ENCODE peak calls at places on chromosomes 5 and 9, in nine cellular contexts. R, G, E, D, I, Q, T, A and U are unnamed samples.

GRCh38 chr5:137867664-137868063 is at the start of gene MYOT:
- DNase-seq in R (no peak), D (no peak), Q (no peak), I (no peak), G (no peak), A (no peak), T (no peak), E (no peak), U (no peak)

GRCh38 chr5:30355675-30356074 is 837.8 kb upstream of the CDH6 start:
- DNase-seq in Q (no peak), E (no peak), G (no peak), T (no peak), A (no peak), R (no peak), D (no peak), I (no peak), U (no peak)

GRCh38 chr5:137778772-137779564 is 24.8 kb upstream of the HNRNPA0 start:
- DNase-seq in T (peak), G (no peak), I (no peak), R (no peak), Q (no peak), E (no peak), D (no peak), A (no peak), U (peak)

GRCh38 chr9:133487331-133487725 is 8.4 kb upstream of the SLC2A6 start:
- DNase-seq in A (no peak), T (no peak), G (no peak), Q (no peak), D (no peak), R (no peak), E (no peak), I (no peak), U (no peak)

GRCh38 chr5:4630031-4630430 is 510.1 kb upstream of the ADAMTS16 start:
- DNase-seq in G (peak), Q (no peak), D (no peak), A (no peak), E (no peak), I (no peak), R (no peak), T (no peak), U (no peak)

GRCh38 chr5:136191304-136192014 is 1.5 kb downstream of the SMIM32 start:
- DNase-seq in D (peak), G (no peak), R (peak), T (peak), A (no peak), Q (peak), E (peak), I (no peak), U (peak)

GRCh38 chr9:107805198-107805597 is 315.6 kb upstream of the KLF4 start:
- DNase-seq in D (no peak), A (no peak), T (peak), Q (no peak), I (no peak), G (no peak), E (no peak), R (no peak), U (no peak)

GRCh38 chr9:84394036-84394435 is 53.5 kb upstream of the SLC28A3 start:
- DNase-seq in E (no peak), R (no peak), D (no peak), T (no peak), Q (no peak), I (no peak), G (no peak), A (no peak), U (no peak)

GRCh38 chr9:101235105-101235866 is 149.5 kb downstream of the BAAT start:
- DNase-seq in R (no peak), A (no peak), I (no peak), Q (no peak), T (peak), D (peak), E (no peak), G (no peak), U (peak)

GRCh38 chr5:14591548-14591947 is 10.0 kb downstream of the OTULINL start:
- DNase-seq in G (no peak), T (no peak), A (no peak), I (no peak), D (no peak), E (no peak), Q (no peak), R (no peak), U (no peak)

GRCh38 chr5:67537439-67538342 is 341.1 kb upstream of the CD180 start:
- DNase-seq in E (no peak), T (peak), Q (no peak), I (no peak), A (no peak), D (no peak), R (no peak), G (no peak), U (peak)

GRCh38 chr5:66519626-66520025 is 76.6 kb upstream of the MAST4 start:
- DNase-seq in T (no peak), A (no peak), Q (no peak), D (no peak), G (no peak), E (no peak), R (no peak), I (no peak), U (no peak)

GRCh38 chr9:111937781-111938426 is 41.3 kb downstream of the UGCG start:
- DNase-seq in R (peak), I (peak), A (no peak), Q (no peak), E (no peak), T (peak), G (peak), D (no peak), U (peak)

GRCh38 chr5:18968966-18969365 is 1019.0 kb downstream of the CDH18 start:
- DNase-seq in Q (no peak), G (no peak), R (no peak), A (no peak), I (no peak), E (no peak), D (no peak), T (no peak), U (no peak)

GRCh38 chr5:134101686-134102439 is 12.6 kb upstream of the TCF7 start:
- DNase-seq in Q (peak), T (no peak), D (peak), A (no peak), G (peak), I (peak), R (peak), E (peak), U (no peak)

GRCh38 chr9:15373201-15373530 is 49.5 kb upstream of the SNAPC3 start:
- DNase-seq in E (no peak), A (no peak), R (no peak), G (no peak), Q (no peak), I (no peak), T (peak), D (no peak), U (peak)

GRCh38 chr5:55333811-55334210 is 26.0 kb downstream of the MTREX start:
- DNase-seq in Q (no peak), T (no peak), R (no peak), A (no peak), E (no peak), D (no peak), G (no peak), I (no peak), U (no peak)

GRCh38 chr5:134784946-134785620 is 26.5 kb downstream of the DDX46 start:
- DNase-seq in E (no peak), Q (no peak), G (no peak), D (no peak), I (no peak), A (no peak), R (no peak), T (peak), U (peak)

GRCh38 chr9:126316085-126316655 is 10.5 kb upstream of the MVB12B start:
- DNase-seq in E (no peak), R (no peak), Q (no peak), T (no peak), G (no peak), A (no peak), D (no peak), I (no peak), U (no peak)

GRCh38 chr9:126318858-126319257 is 7.8 kb upstream of the MVB12B start:
- DNase-seq in D (no peak), Q (no peak), I (no peak), T (no peak), R (no peak), G (no peak), E (no peak), A (no peak), U (no peak)

GRCh38 chr9:126320158-126320922 is 6.3 kb upstream of the MVB12B start:
- DNase-seq in I (no peak), A (no peak), R (no peak), Q (no peak), D (no peak), E (no peak), T (no peak), G (no peak), U (peak)

GRCh38 chr9:126319651-126320050 is 7.0 kb upstream of the MVB12B start:
- DNase-seq in T (no peak), G (no peak), A (no peak), I (no peak), R (no peak), Q (no peak), D (no peak), E (no peak), U (no peak)

GRCh38 chr9:126317513-126317912 is 9.1 kb upstream of the MVB12B start:
- DNase-seq in T (no peak), A (no peak), G (peak), I (no peak), Q (no peak), R (no peak), D (no peak), E (peak), U (peak)
- TF ChIP-seq CTCF in T (peak), A (peak), G (peak), I (peak), Q (peak), R (peak), D (no peak), E (no peak), U (peak)

DNA sequence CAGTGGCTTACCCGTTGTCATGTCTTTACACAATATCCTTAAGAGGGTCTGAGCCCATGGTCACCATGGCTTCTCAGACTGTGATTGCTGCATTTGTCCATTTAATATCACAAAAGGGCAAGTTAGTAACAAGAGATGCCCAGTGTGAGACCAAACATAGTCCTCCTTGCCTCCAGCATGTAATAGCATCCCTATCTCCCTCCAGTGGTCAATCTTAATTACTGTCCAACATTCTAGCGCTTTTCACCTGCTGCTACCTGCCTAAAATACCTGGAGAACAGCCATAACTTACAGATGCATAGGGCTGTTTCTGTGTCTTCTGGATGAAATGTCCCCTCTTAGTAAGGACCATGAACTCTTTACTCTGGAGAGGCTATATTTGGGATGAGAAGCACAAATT is 267.2 kb upstream of the DAB2 start:
- DNase-seq in Q (no peak), A (no peak), T (no peak), D (no peak), I (no peak), E (no peak), R (no peak), G (no peak), U (no peak)
- TF ChIP-seq CTCF in Q (peak), A (peak), T (peak), D (peak), I (no peak), E (no peak), R (no peak), G (no peak), U (peak)

DNA sequence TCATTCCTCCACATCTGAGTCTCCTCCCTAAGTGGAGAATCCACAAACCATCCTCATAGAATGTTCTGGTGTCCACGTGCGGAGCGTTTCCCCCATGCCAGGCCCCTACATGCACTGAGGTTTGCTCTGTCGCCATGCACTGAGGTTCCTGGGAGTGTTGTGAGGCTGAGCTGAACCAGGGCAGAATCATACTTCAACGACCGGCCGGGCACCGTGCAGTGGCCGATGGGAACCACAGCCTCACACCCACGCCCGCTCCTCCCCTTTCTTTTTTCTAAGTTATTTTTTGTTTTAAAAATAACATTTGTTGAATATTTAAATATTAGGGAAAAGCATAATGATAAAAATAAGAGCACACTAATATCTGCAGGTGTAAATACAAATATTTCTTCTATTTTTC is 260.4 kb upstream of the IRX4 start:
- DNase-seq in D (no peak), Q (peak), E (no peak), A (no peak), R (no peak), G (no peak), I (no peak), T (no peak), U (no peak)
- TF ChIP-seq CTCF in D (no peak), Q (no peak), E (no peak), A (no peak), R (no peak), G (no peak), I (no peak), T (no peak), U (no peak)

DNA sequence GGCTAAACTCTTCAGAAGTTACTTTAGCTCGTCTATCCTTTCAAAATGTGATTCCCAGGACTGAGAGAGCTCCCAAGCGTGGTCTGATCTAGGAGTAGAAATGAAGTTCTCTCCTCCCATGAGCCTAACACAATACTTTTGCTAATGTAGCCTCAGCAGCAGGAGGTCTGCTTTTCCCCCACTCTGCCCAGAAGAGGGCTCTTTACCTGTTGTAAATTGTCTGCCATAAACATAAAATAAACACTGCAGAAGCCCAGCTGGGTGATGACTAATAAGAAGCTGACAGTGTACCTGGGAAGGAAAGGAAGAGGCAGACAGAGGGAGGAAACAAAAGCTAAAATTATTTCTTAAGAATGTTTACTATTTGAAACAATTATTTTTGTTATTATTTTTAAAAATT is 15.4 kb downstream of the SLC36A3 start:
- DNase-seq in G (no peak), A (no peak), T (no peak), Q (no peak), I (no peak), D (no peak), E (no peak), R (no peak), U (no peak)
- TF ChIP-seq CTCF in G (no peak), A (no peak), T (no peak), Q (peak), I (no peak), D (no peak), E (no peak), R (no peak), U (no peak)